ENCODE peak calls at places on chromosome 16, in nine cellular contexts. S, F, Y, Q, B, W, E, N and O are unnamed samples.

GRCh38 chr16:11253009-11253994 is 2.7 kb downstream of the SOCS1 start:
- DNase-seq in S (peak), F (no peak), Y (peak), Q (no peak), B (no peak), W (no peak), E (no peak), N (no peak), O (no peak)

GRCh38 chr16:69311533-69312388 is 611 bp downstream of the VPS4A start:
- DNase-seq in S (peak), F (peak), Y (peak), Q (peak), B (peak), W (peak), E (no peak), N (peak), O (peak)

GRCh38 chr16:27235938-27236245 is 32.6 kb downstream of the KDM8 start:
- DNase-seq in S (no peak), F (no peak), Y (no peak), Q (no peak), B (no peak), W (no peak), E (no peak), N (no peak), O (no peak)

GRCh38 chr16:47613251-47613650 is 152.1 kb downstream of the PHKB start:
- DNase-seq in S (no peak), F (no peak), Y (no peak), Q (no peak), B (no peak), W (no peak), E (no peak), N (no peak), O (no peak)

GRCh38 chr16:5071341-5071680 is 332 bp upstream of the ALG1 start:
- DNase-seq in S (no peak), F (no peak), Y (no peak), Q (no peak), B (no peak), W (no peak), E (no peak), N (no peak), O (no peak)

GRCh38 chr16:80997139-80997798 is 9.4 kb downstream of the CMC2 start:
- DNase-seq in S (peak), F (no peak), Y (peak), Q (no peak), B (no peak), W (peak), E (no peak), N (no peak), O (no peak)

GRCh38 chr16:62370445-62370844 is 334.2 kb upstream of the CDH8 start:
- DNase-seq in S (no peak), F (no peak), Y (no peak), Q (no peak), B (no peak), W (no peak), E (no peak), N (peak), O (no peak)

GRCh38 chr16:26316683-26317464 is 625.1 kb downstream of the HS3ST4 start:
- DNase-seq in S (no peak), F (peak), Y (no peak), Q (peak), B (no peak), W (peak), E (no peak), N (no peak), O (no peak)

GRCh38 chr16:85641776-85642176 is 28.7 kb downstream of the GSE1 start:
- DNase-seq in S (peak), F (no peak), Y (no peak), Q (no peak), B (no peak), W (no peak), E (no peak), N (no peak), O (no peak)

GRCh38 chr16:53207810-53208752 is 153.3 kb downstream of the CHD9 start:
- DNase-seq in S (peak), F (peak), Y (peak), Q (peak), B (peak), W (peak), E (peak), N (peak), O (no peak)

GRCh38 chr16:11177578-11178130 is 78.3 kb downstream of the SOCS1 start:
- DNase-seq in S (no peak), F (no peak), Y (no peak), Q (no peak), B (no peak), W (no peak), E (no peak), N (no peak), O (no peak)

GRCh38 chr16:1996175-1996574 is 6.4 kb downstream of the SYNGR3 start:
- DNase-seq in S (no peak), F (no peak), Y (no peak), Q (no peak), B (no peak), W (no peak), E (no peak), N (no peak), O (no peak)

GRCh38 chr16:1960665-1961630 is 1.6 kb downstream of the NDUFB10 start:
- DNase-seq in S (peak), F (no peak), Y (peak), Q (peak), B (peak), W (no peak), E (peak), N (no peak), O (no peak)

GRCh38 chr16:81251871-81252270 is 13.4 kb downstream of the BCO1 start:
- DNase-seq in S (peak), F (no peak), Y (no peak), Q (no peak), B (no peak), W (peak), E (no peak), N (no peak), O (no peak)

GRCh38 chr16:4392382-4393242 is 21.0 kb downstream of the VASN start:
- DNase-seq in S (peak), F (peak), Y (no peak), Q (peak), B (no peak), W (peak), E (no peak), N (peak), O (no peak)

GRCh38 chr16:79862601-79863000 is 262.1 kb upstream of the MAF start:
- DNase-seq in S (no peak), F (no peak), Y (no peak), Q (no peak), B (no peak), W (no peak), E (no peak), N (no peak), O (no peak)

GRCh38 chr16:23711785-23712184 is 1.2 kb downstream of the ERN2 start:
- DNase-seq in S (no peak), F (no peak), Y (no peak), Q (no peak), B (peak), W (no peak), E (no peak), N (no peak), O (no peak)

GRCh38 chr16:8204769-8205168 is 385.5 kb downstream of the TMEM114 start:
- DNase-seq in S (no peak), F (no peak), Y (no peak), Q (no peak), B (no peak), W (no peak), E (no peak), N (no peak), O (no peak)

GRCh38 chr16:51119576-51120288 is 31.3 kb downstream of the SALL1 start:
- DNase-seq in S (peak), F (no peak), Y (no peak), Q (no peak), B (no peak), W (no peak), E (no peak), N (no peak), O (no peak)

GRCh38 chr16:12703935-12704334 is 99.8 kb downstream of the CPPED1 start:
- DNase-seq in S (peak), F (no peak), Y (no peak), Q (no peak), B (peak), W (no peak), E (no peak), N (no peak), O (no peak)

GRCh38 chr16:72560617-72561016 is 388.7 kb upstream of the PMFBP1 start:
- DNase-seq in S (no peak), F (no peak), Y (no peak), Q (no peak), B (no peak), W (peak), E (no peak), N (no peak), O (no peak)

GRCh38 chr16:56606688-56607618 is 1.4 kb upstream of the MT2A start:
- DNase-seq in S (peak), F (peak), Y (no peak), Q (no peak), B (peak), W (peak), E (peak), N (no peak), O (no peak)

GRCh38 chr16:84486551-84487235 is 17.8 kb downstream of the MEAK7 start:
- DNase-seq in S (no peak), F (no peak), Y (no peak), Q (no peak), B (no peak), W (no peak), E (no peak), N (no peak), O (no peak)

GRCh38 chr16:64238576-64238975 is 883.3 kb downstream of the CDH11 start:
- DNase-seq in S (peak), F (no peak), Y (no peak), Q (no peak), B (peak), W (no peak), E (no peak), N (no peak), O (no peak)

GRCh38 chr16:75237398-75238131 is 13.9 kb downstream of the BCAR1 start:
- DNase-seq in S (no peak), F (no peak), Y (no peak), Q (no peak), B (no peak), W (no peak), E (no peak), N (no peak), O (no peak)

GRCh38 chr16:48511071-48511540 is 98.9 kb downstream of the N4BP1 start:
- DNase-seq in S (peak), F (no peak), Y (no peak), Q (peak), B (no peak), W (peak), E (no peak), N (no peak), O (no peak)

GRCh38 chr16:69186642-69187386 is at the start of gene SNTB2:
- DNase-seq in S (peak), F (peak), Y (peak), Q (peak), B (peak), W (peak), E (peak), N (peak), O (peak)

DNA sequence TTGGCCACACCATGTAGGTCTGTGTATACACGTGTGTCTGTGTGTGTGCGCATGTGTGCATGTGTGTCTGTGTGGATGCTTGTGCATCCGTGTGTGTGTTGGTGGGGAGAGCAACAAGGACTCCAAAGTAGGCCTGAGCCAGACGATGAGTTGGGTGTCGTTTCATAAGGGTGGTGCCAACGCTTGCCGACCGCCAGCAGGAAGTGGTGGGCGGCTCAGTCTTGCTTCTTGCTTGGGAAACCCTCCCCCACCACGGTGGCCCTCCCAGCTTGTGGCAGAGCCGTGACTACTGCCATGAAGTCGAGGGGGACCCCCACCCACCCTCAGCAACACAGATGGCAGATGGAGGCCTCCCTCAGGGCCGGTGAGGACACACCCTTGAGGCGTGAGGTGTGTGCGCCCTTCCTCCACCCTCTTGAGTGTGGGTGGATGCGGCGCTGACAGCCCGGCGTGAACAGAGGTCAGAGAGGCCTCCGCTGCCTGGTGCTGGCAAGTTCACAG is 17.5 kb downstream of the SBK1 start:
- DNase-seq in S (no peak), F (no peak), Y (no peak), Q (no peak), B (no peak), W (no peak), E (no peak), N (no peak), O (no peak)
- TF ChIP-seq EZH2phosphoT487 in S (no peak), F (no peak), Y (no peak), Q (no peak), B (no peak), W (no peak), E (no peak), N (no peak), O (no peak)

GRCh38 chr16:89137666-89138512 is 33.7 kb upstream of the CDH15 start:
- DNase-seq in S (no peak), F (no peak), Y (no peak), Q (no peak), B (no peak), W (no peak), E (no peak), N (no peak), O (no peak)

GRCh38 chr16:89138513-89138795 is 33.1 kb upstream of the CDH15 start:
- DNase-seq in S (no peak), F (no peak), Y (no peak), Q (no peak), B (no peak), W (no peak), E (no peak), N (no peak), O (no peak)

GRCh38 chr16:89140401-89140800 is 31.1 kb upstream of the CDH15 start:
- DNase-seq in S (no peak), F (no peak), Y (no peak), Q (no peak), B (no peak), W (no peak), E (no peak), N (no peak), O (no peak)

GRCh38 chr16:89139907-89140361 is 31.6 kb upstream of the CDH15 start:
- DNase-seq in S (no peak), F (no peak), Y (no peak), Q (no peak), B (no peak), W (no peak), E (no peak), N (no peak), O (no peak)

GRCh38 chr16:89138843-89139520 is 32.6 kb upstream of the CDH15 start:
- DNase-seq in S (no peak), F (no peak), Y (no peak), Q (no peak), B (no peak), W (no peak), E (no peak), N (no peak), O (no peak)
- H2AFZ ChIP-seq in S (no peak), F (no peak), Y (no peak), Q (no peak), B (no peak), W (no peak), E (no peak), N (no peak), O (no peak)

GRCh38 chr16:397135-397661 is at the start of gene NME4:
- DNase-seq in S (peak), F (peak), Y (peak), Q (peak), B (peak), W (peak), E (no peak), N (peak), O (peak)
- TF ChIP-seq EZH2phosphoT487 in S (no peak), F (no peak), Y (no peak), Q (no peak), B (no peak), W (no peak), E (no peak), N (no peak), O (no peak)

GRCh38 chr16:3348547-3349167 is 7.0 kb upstream of the OR2C1 start:
- DNase-seq in S (no peak), F (no peak), Y (peak), Q (no peak), B (no peak), W (no peak), E (no peak), N (no peak), O (peak)
- H2AFZ ChIP-seq in S (no peak), F (no peak), Y (peak), Q (no peak), B (no peak), W (no peak), E (no peak), N (no peak), O (peak)

DNA sequence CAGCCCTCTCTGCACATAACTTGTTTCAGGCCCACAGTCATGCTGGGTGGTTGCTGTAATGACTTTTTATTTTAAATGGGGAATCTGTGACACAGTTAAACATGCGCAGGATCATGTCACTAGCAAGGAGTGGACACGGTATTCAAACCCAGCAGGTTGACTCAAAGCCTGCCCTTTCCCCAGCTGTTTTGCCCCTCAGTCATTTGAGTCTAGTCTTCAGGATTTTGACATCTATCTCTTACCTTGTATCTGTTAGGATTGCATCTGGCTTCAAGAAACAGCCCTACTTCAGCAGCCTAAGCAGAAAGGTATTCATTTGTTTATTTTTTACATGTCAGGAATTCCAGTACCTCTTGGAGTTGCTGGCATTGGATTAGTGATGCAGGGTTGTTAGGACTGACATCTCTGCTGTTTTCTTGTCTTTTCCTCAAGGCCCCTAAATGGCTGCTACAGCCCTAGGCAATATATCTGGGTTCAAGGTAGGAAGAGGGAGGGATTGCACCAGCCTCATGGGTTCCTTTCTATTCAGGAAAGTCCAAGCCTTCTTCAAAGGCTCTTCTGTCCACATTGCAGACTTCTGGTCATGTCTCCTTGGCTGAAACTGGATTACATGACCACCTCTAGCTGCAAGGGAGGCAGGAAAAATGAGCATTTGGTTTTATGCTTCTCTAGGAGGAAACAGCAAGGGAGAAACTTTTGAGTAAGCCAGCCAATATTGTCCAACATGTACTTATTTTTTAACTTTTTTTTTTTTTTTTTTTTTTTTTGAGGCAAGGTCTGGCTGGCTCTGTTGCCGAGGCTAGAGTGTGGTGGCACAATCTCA is 22.8 kb downstream of the ABCC1 start:
- DNase-seq in S (no peak), F (no peak), Y (no peak), Q (no peak), B (peak), W (no peak), E (no peak), N (no peak), O (no peak)
- TF ChIP-seq EZH2phosphoT487 in S (no peak), F (no peak), Y (no peak), Q (no peak), B (no peak), W (no peak), E (no peak), N (no peak), O (no peak)

GRCh38 chr16:31016018-31016417 is 5.6 kb upstream of the STX1B start:
- DNase-seq in S (no peak), F (no peak), Y (peak), Q (no peak), B (no peak), W (no peak), E (no peak), N (peak), O (no peak)
- H2AFZ ChIP-seq in S (no peak), F (no peak), Y (no peak), Q (no peak), B (no peak), W (no peak), E (no peak), N (no peak), O (no peak)

DNA sequence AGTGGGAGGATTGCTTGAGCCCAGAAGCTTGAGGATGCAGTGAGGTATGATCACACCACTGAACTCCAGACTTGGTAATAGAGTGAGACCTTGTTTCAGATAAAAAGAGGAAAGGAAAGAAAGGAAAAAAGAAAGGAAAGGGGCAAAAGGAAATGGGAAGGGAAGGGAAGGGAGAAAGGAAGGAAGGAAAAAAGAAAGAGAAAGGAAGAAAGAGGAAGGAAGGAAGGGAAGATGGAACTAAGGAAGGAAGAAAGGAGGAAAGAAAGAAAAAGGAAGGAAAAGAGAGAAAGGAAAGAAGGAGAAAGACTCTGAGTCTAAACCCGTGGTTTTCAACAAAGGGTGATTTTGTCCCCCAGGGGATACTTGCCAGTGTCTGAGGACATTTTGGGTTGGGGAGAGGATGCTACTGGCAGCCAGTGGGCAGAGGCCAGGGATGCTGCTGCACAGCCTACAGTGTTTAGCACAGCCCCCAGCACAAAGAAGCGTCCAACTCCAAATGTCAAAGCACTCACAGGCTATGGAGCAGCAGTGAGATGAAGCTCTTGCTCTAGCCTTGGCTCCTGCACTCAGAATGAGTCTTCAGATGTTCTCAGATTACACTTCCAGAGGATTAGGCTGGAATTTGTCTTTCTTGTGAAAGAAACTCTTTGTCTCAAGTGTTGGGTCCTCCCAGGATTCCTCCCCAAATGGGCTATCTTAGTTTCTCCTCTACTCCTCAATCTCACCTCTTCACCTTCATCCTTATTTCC is 64.2 kb downstream of the BMERB1 start:
- DNase-seq in S (peak), F (peak), Y (no peak), Q (peak), B (peak), W (no peak), E (no peak), N (no peak), O (no peak)
- TF ChIP-seq EZH2phosphoT487 in S (no peak), F (no peak), Y (no peak), Q (no peak), B (no peak), W (no peak), E (no peak), N (no peak), O (no peak)